ENCODE peak calls at places on chromosomes 5 and 9, in six cellular contexts. H is activated T-cell treated with anti-CD3 and anti-CD28 coated beads, Interleukin-2, amount 50 U/mL, for 48 hours; W is lung microvascular endothelial cell; S is M059J; X is Calu3; T is MCF 10A. J is an unnamed sample.

GRCh38 chr5:74492230-74492629 is 148.3 kb downstream of the ENC1 start:
- DNase-seq in H (no peak), T (no peak), X (no peak), W (no peak), S (peak), J (no peak)

GRCh38 chr5:75043736-75044264 is 8.6 kb downstream of the GCNT4 start:
- DNase-seq in X (no peak), S (no peak), T (no peak), W (no peak), H (no peak), J (no peak)

GRCh38 chr9:121133104-121133816 is 58.5 kb downstream of the CNTRL start:
- DNase-seq in T (peak), H (peak), W (no peak), S (no peak), X (peak), J (peak)

GRCh38 chr9:117250610-117251215 is 164.1 kb downstream of the ASTN2 start:
- DNase-seq in S (no peak), X (no peak), W (no peak), T (no peak), H (no peak), J (no peak)

GRCh38 chr5:56175465-56175864 is 57.7 kb downstream of the ANKRD55 start:
- DNase-seq in H (no peak), T (peak), X (peak), S (peak), W (no peak), J (peak)

GRCh38 chr5:77642915-77643653 is 4.6 kb upstream of the OTP start:
- DNase-seq in W (no peak), T (no peak), S (no peak), H (no peak), X (no peak), J (no peak)

GRCh38 chr9:6672118-6672517 is 26.6 kb upstream of the GLDC start:
- DNase-seq in W (no peak), X (no peak), H (no peak), T (no peak), S (no peak), J (no peak)

GRCh38 chr5:123455640-123456039 is 32.4 kb upstream of the CEP120 start:
- DNase-seq in S (no peak), X (no peak), H (no peak), T (peak), W (no peak), J (no peak)

GRCh38 chr9:97501177-97501971 is at the start of gene TMOD1:
- DNase-seq in T (peak), X (peak), S (peak), W (peak), H (peak), J (no peak)

GRCh38 chr9:126298319-126298801 is 28.3 kb upstream of the MVB12B start:
- DNase-seq in W (no peak), H (no peak), X (no peak), S (no peak), T (no peak), J (no peak)

J was measured in bronchial epithelial cell.